ENCODE peak calls at places on chromosomes 4 and X, in four cellular contexts. One of them, this sample, is unnamed.

GRCh38 chr4:6222761-6223292 is 22.5 kb upstream of the JAKMIP1 start:
- DNase-seq in K562: no peak
- DNase-seq in HL-60: no peak
- DNase-seq in GM12878: no peak
- DNase-seq in this sample: no peak

GRCh38 chrX:72027024-72027913 is 104.4 kb downstream of the RTL5 start:
- DNase-seq in GM12878: no peak
- DNase-seq in K562: no peak
- DNase-seq in HL-60: no peak
- DNase-seq in this sample: no peak

GRCh38 chrX:134969726-134970125 is 21.1 kb upstream of the SMIM10 start:
- DNase-seq in K562: no peak
- DNase-seq in GM12878: no peak
- DNase-seq in HL-60: no peak
- DNase-seq in this sample: no peak

GRCh38 chr4:180164799-180165198 is 2078.4 kb upstream of the TENM3 start:
- DNase-seq in HL-60: no peak
- DNase-seq in K562: no peak
- DNase-seq in GM12878: no peak
- DNase-seq in this sample: no peak

GRCh38 chr4:161356351-161356750 is 807.4 kb downstream of the FSTL5 start:
- DNase-seq in HL-60: no peak
- DNase-seq in K562: no peak
- DNase-seq in GM12878: no peak
- DNase-seq in this sample: no peak

GRCh38 chr4:152500798-152501434 is 35.0 kb downstream of the FBXW7 start:
- DNase-seq in GM12878: peak
- DNase-seq in HL-60: peak
- DNase-seq in K562: peak
- DNase-seq in this sample: no peak

GRCh38 chr4:155597933-155598451 is 68.7 kb upstream of the GUCY1A1 start:
- DNase-seq in K562: no peak
- DNase-seq in GM12878: no peak
- DNase-seq in HL-60: no peak
- DNase-seq in this sample: no peak

GRCh38 chrX:53266175-53266574 is 15.2 kb downstream of the IQSEC2 start:
- DNase-seq in K562: no peak
- DNase-seq in GM12878: no peak
- DNase-seq in HL-60: no peak
- DNase-seq in this sample: no peak

GRCh38 chr4:86934147-86934771 is 552 bp upstream of the AFF1 start:
- DNase-seq in K562: no peak
- DNase-seq in GM12878: no peak
- DNase-seq in HL-60: no peak
- DNase-seq in this sample: no peak

GRCh38 chrX:119887721-119888425 is 7.8 kb upstream of the AKAP14 start:
- DNase-seq in GM12878: no peak
- DNase-seq in HL-60: peak
- DNase-seq in K562: peak
- DNase-seq in this sample: peak

GRCh38 chr4:71268156-71268555 is 70.7 kb upstream of the SLC4A4 start:
- DNase-seq in HL-60: no peak
- DNase-seq in K562: no peak
- DNase-seq in GM12878: no peak
- DNase-seq in this sample: no peak

DNA sequence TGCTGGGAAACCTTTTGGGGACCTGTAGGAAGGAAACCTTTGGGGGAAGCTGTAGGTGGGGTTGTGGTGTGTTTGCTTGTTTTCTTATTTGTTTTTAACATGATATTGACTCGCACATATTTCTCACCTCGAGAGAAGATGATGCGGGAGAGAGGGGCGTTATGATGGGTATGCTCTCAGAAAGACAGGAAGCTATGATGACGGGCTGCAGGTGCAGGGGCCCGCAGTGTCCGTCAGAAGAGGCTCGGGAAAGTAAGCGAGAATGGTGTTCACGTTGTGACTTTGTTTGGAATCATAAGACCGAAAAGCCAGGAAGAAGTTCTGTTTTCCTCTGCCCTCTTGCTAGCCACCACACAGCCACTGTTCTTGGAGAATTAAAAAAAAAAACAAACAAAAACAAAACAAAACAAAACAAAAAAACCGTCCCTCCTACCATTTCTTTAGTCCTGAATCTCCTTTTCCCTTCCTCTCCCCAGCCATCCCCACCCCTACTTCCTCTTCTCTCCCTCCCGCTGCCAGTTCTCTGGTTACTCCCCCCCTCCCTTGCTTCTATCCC is 369 bp upstream of the BMP3 start:
- DNase-seq in K562: no peak
- DNase-seq in HL-60: no peak
- DNase-seq in GM12878: no peak
- DNase-seq in this sample: no peak
- TF ChIP-seq SPI1 in K562: no peak
- TF ChIP-seq SPI1 in HL-60: no peak
- TF ChIP-seq SPI1 in GM12878: no peak
- TF ChIP-seq SPI1 in this sample: no peak

GRCh38 chr4:1176398-1177273 is 4.3 kb upstream of the SPON2 start:
- DNase-seq in HL-60: no peak
- DNase-seq in K562: no peak
- DNase-seq in GM12878: no peak
- DNase-seq in this sample: no peak
- TF ChIP-seq POLR2AphosphoS5 in HL-60: no peak
- TF ChIP-seq POLR2AphosphoS5 in K562: no peak
- TF ChIP-seq POLR2AphosphoS5 in GM12878: no peak
- TF ChIP-seq POLR2AphosphoS5 in this sample: no peak

GRCh38 chr4:136241221-136241986 is 1290.9 kb downstream of the PCDH18 start:
- DNase-seq in GM12878: no peak
- DNase-seq in K562: no peak
- DNase-seq in HL-60: no peak
- DNase-seq in this sample: no peak
- TF ChIP-seq SPI1 in GM12878: no peak
- TF ChIP-seq SPI1 in K562: no peak
- TF ChIP-seq SPI1 in HL-60: no peak
- TF ChIP-seq SPI1 in this sample: no peak

GRCh38 chr4:184695178-184695896 is 38.6 kb downstream of the CENPU start:
- DNase-seq in K562: no peak
- DNase-seq in HL-60: no peak
- DNase-seq in GM12878: no peak
- DNase-seq in this sample: no peak
- TF ChIP-seq POLR2AphosphoS5 in K562: no peak
- TF ChIP-seq POLR2AphosphoS5 in HL-60: no peak
- TF ChIP-seq POLR2AphosphoS5 in GM12878: no peak
- TF ChIP-seq POLR2AphosphoS5 in this sample: no peak

GRCh38 chrX:45761920-45762319 is 561.2 kb upstream of the DIPK2B start:
- DNase-seq in HL-60: no peak
- DNase-seq in K562: no peak
- DNase-seq in GM12878: no peak
- DNase-seq in this sample: no peak

GRCh38 chrX:45760187-45760742 is 559.6 kb upstream of the DIPK2B start:
- DNase-seq in GM12878: no peak
- DNase-seq in K562: no peak
- DNase-seq in HL-60: no peak
- DNase-seq in this sample: no peak

GRCh38 chrX:45765726-45766125 is 565.0 kb upstream of the DIPK2B start:
- DNase-seq in HL-60: no peak
- DNase-seq in K562: no peak
- DNase-seq in GM12878: no peak
- DNase-seq in this sample: no peak

GRCh38 chrX:45765281-45765680 is 564.6 kb upstream of the DIPK2B start:
- DNase-seq in K562: no peak
- DNase-seq in HL-60: no peak
- DNase-seq in GM12878: no peak
- DNase-seq in this sample: no peak

GRCh38 chrX:45762699-45763647 is 562.3 kb upstream of the DIPK2B start:
- DNase-seq in HL-60: no peak
- DNase-seq in GM12878: peak
- DNase-seq in K562: no peak
- DNase-seq in this sample: no peak
- TF ChIP-seq SPI1 in HL-60: no peak
- TF ChIP-seq SPI1 in GM12878: no peak
- TF ChIP-seq SPI1 in K562: no peak
- TF ChIP-seq SPI1 in this sample: no peak

GRCh38 chr4:79948739-79949138 is 124.3 kb downstream of the ANTXR2 start:
- DNase-seq in HL-60: no peak
- DNase-seq in GM12878: no peak
- DNase-seq in K562: no peak
- DNase-seq in this sample: no peak

GRCh38 chr4:79947386-79947785 is 125.6 kb downstream of the ANTXR2 start:
- DNase-seq in K562: no peak
- DNase-seq in HL-60: no peak
- DNase-seq in GM12878: no peak
- DNase-seq in this sample: no peak

GRCh38 chr4:79949186-79949585 is 123.8 kb downstream of the ANTXR2 start:
- DNase-seq in GM12878: no peak
- DNase-seq in K562: no peak
- DNase-seq in HL-60: no peak
- DNase-seq in this sample: no peak
- TF ChIP-seq POLR2AphosphoS5 in GM12878: no peak
- TF ChIP-seq POLR2AphosphoS5 in K562: no peak
- TF ChIP-seq POLR2AphosphoS5 in HL-60: no peak
- TF ChIP-seq POLR2AphosphoS5 in this sample: no peak

GRCh38 chrX:153474718-153475117 is 4.3 kb upstream of the HAUS7 start:
- DNase-seq in HL-60: peak
- DNase-seq in K562: peak
- DNase-seq in GM12878: no peak
- DNase-seq in this sample: no peak
- TF ChIP-seq SPI1 in HL-60: no peak
- TF ChIP-seq SPI1 in K562: no peak
- TF ChIP-seq SPI1 in GM12878: no peak
- TF ChIP-seq SPI1 in this sample: no peak

DNA sequence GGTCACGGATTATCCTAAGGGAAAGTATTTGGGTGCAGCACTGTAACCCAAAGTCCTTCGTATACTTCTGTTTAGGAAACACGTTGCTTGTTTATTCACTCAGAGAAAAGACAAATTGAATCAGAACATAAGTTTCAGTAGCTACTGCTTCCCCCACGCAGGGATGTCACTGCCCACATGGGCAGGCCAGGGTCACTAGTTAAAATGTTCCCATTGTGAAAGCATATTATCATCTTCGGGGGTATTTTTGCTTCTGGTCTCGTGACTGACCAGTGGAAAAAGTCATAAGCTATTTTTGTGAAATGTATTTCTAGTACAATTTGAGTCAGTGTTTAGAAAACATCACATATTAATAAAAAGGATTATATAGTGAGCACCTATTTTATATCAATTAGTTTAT is 377.8 kb downstream of the PCDH7 start:
- DNase-seq in K562: no peak
- DNase-seq in GM12878: no peak
- DNase-seq in HL-60: no peak
- DNase-seq in this sample: no peak
- TF ChIP-seq POLR2AphosphoS5 in K562: no peak
- TF ChIP-seq POLR2AphosphoS5 in GM12878: no peak
- TF ChIP-seq POLR2AphosphoS5 in HL-60: no peak
- TF ChIP-seq POLR2AphosphoS5 in this sample: no peak

DNA sequence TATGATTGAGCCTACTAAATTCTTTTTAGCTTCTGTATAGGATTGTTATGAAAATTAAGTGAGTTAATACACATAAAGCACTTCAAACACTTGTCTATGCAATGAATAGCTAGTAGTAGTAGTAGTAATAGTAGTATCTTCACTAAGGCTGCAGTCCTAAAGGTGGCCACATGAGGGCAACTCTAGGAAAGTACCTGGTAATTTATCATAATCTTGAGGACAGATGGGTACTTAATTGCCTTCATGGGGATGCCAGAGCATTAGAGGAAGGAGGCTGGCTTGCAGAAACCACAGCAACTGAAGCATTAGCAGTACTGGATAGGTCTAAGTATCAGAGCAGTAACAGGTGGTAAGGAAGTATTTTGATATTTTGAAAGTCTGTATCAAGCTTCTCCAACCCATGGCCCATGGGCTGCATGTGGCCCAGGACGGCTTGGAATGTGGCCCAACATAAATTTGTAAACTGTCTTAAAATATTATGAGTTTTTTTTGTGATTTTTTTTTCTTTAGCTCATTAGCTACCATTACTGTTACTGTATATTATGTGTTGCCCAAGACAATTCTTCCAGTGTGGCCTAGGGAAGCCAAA is 17.3 kb downstream of the NIPAL1 start:
- DNase-seq in GM12878: no peak
- DNase-seq in HL-60: no peak
- DNase-seq in K562: peak
- DNase-seq in this sample: no peak
- TF ChIP-seq SPI1 in GM12878: no peak
- TF ChIP-seq SPI1 in HL-60: no peak
- TF ChIP-seq SPI1 in K562: no peak
- TF ChIP-seq SPI1 in this sample: no peak

GRCh38 chrX:82466994-82467393 is 1041.1 kb upstream of the POU3F4 start:
- DNase-seq in HL-60: no peak
- DNase-seq in GM12878: no peak
- DNase-seq in K562: no peak
- DNase-seq in this sample: no peak
- TF ChIP-seq POLR2AphosphoS5 in HL-60: no peak
- TF ChIP-seq POLR2AphosphoS5 in GM12878: no peak
- TF ChIP-seq POLR2AphosphoS5 in K562: no peak
- TF ChIP-seq POLR2AphosphoS5 in this sample: no peak

This sample was measured in GM12891.